ENCODE peak calls at places on chromosomes 7 and 10, in seven cellular contexts. C is K562, D is H1, K is SK-N-SH, E is HCT116, W is GM12878, J is HepG2. I is an unnamed sample.

GRCh38 chr10:112643600-112643999 is 196.6 kb downstream of the VTI1A start:
- DNase-seq in C (no peak), E (no peak), K (no peak), W (no peak), D (no peak), J (peak), I (no peak)

GRCh38 chr7:19508821-19509220 is 200.0 kb downstream of the POLR1F start:
- DNase-seq in C (no peak), W (no peak), J (no peak), D (no peak), K (no peak), E (no peak), I (no peak)

GRCh38 chr10:17375936-17376584 is 78.3 kb downstream of the ST8SIA6 start:
- DNase-seq in K (peak), E (no peak), J (peak), C (peak), W (no peak), D (peak), I (no peak)

GRCh38 chr10:132973903-132974241 is 31.5 kb upstream of the CFAP46 start:
- DNase-seq in J (no peak), E (no peak), W (no peak), C (no peak), D (no peak), K (no peak), I (no peak)

GRCh38 chr10:70513848-70514309 is 35.3 kb downstream of the PALD1 start:
- DNase-seq in D (no peak), C (no peak), W (peak), K (no peak), E (no peak), J (no peak), I (no peak)

GRCh38 chr10:132240581-132240980 is 53.8 kb downstream of the DPYSL4 start:
- DNase-seq in C (no peak), W (no peak), K (no peak), D (no peak), J (no peak), E (no peak), I (no peak)

GRCh38 chr7:127940365-127941160 is 90.7 kb downstream of the LRRC4 start:
- DNase-seq in E (no peak), W (no peak), D (no peak), J (no peak), C (no peak), K (no peak), I (no peak)

GRCh38 chr7:137642467-137642866 is 204.3 kb downstream of the DGKI start:
- DNase-seq in E (no peak), C (no peak), K (no peak), J (no peak), W (no peak), D (no peak), I (no peak)

GRCh38 chr7:45082831-45083331 is 5.9 kb downstream of the NACAD start:
- DNase-seq in W (no peak), J (no peak), K (peak), C (no peak), D (no peak), E (no peak), I (no peak)

GRCh38 chr7:98249106-98249505 is 2.9 kb downstream of the TECPR1 start:
- DNase-seq in D (no peak), W (no peak), K (peak), C (no peak), J (no peak), E (no peak), I (no peak)

GRCh38 chr7:158814637-158815036 is 14.7 kb downstream of the ESYT2 start:
- DNase-seq in J (no peak), D (no peak), K (no peak), C (no peak), W (no peak), E (no peak), I (no peak)

GRCh38 chr7:18425873-18426520 is 69.6 kb upstream of the HDAC9 start:
- DNase-seq in E (no peak), D (no peak), K (no peak), W (no peak), C (no peak), J (no peak), I (no peak)

GRCh38 chr10:30813872-30814471 is 184.4 kb upstream of the LYZL2 start:
- DNase-seq in E (no peak), C (no peak), J (no peak), W (no peak), D (no peak), K (no peak), I (no peak)

GRCh38 chr10:101441539-101442455 is 87.8 kb downstream of the BTRC start:
- DNase-seq in K (peak), C (peak), E (peak), D (no peak), J (peak), W (no peak), I (peak)

GRCh38 chr7:4479367-4480039 is 202.6 kb upstream of the FOXK1 start:
- DNase-seq in E (peak), K (peak), J (peak), C (peak), D (peak), W (no peak), I (peak)

GRCh38 chr7:79185605-79186004 is 267.9 kb downstream of the MAGI2 start:
- DNase-seq in K (no peak), W (no peak), E (no peak), C (no peak), D (no peak), J (no peak), I (no peak)

GRCh38 chr7:13742719-13743640 is 246.5 kb downstream of the ETV1 start:
- DNase-seq in K (peak), W (no peak), J (no peak), E (peak), D (no peak), C (peak), I (peak)

GRCh38 chr7:130908345-130909160 is 174.5 kb upstream of the KLF14 start:
- DNase-seq in J (no peak), E (no peak), W (no peak), K (no peak), C (no peak), D (no peak), I (peak)

GRCh38 chr7:24427048-24427447 is 143.1 kb downstream of the NPY start:
- DNase-seq in W (no peak), K (no peak), C (no peak), E (no peak), D (peak), J (no peak), I (no peak)

GRCh38 chr7:32561613-32562012 is 66.3 kb downstream of the AVL9 start:
- DNase-seq in J (no peak), K (no peak), E (no peak), W (no peak), D (no peak), C (no peak), I (no peak)

DNA sequence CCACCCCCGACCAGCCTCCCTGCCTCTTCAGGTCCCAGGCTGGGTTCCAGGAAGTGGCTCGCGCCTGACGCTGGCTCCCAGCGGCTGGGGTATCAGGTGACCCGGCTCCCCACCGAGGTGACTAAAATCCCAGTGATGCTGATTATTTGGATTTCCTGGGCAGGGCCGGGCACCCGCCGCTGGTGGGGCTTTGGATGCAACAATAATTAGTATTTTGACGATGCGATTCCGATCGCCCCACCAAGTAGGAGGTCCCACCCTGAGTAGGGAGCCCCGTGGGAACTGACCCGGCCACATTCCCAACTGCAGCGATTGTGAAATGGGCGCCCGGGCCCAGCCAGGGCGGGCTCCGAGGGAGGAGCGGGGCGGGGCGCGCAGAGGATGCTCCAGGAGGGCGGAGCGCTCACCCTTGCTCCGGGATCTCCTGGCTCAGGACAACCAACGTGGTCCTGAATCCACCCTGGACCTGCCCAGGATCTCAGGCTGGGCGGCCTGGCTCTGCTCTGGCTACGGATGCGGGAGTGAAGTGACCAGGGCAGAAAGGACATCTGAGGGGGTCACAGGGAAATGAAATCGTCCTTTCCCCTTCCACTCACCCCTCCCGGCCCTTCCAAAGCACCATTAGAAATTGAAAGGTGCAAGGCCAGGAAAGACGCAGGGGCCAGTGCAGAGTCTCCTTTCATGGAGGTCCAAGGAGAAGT is 32.6 kb downstream of the DUSP5 start:
- DNase-seq in E (peak), J (peak), D (peak), K (peak), C (no peak), W (no peak), I (no peak)
- TF ChIP-seq SIN3A in E (no peak), J (no peak), D (no peak), K (no peak), C (no peak), W (no peak), I (no peak)

DNA sequence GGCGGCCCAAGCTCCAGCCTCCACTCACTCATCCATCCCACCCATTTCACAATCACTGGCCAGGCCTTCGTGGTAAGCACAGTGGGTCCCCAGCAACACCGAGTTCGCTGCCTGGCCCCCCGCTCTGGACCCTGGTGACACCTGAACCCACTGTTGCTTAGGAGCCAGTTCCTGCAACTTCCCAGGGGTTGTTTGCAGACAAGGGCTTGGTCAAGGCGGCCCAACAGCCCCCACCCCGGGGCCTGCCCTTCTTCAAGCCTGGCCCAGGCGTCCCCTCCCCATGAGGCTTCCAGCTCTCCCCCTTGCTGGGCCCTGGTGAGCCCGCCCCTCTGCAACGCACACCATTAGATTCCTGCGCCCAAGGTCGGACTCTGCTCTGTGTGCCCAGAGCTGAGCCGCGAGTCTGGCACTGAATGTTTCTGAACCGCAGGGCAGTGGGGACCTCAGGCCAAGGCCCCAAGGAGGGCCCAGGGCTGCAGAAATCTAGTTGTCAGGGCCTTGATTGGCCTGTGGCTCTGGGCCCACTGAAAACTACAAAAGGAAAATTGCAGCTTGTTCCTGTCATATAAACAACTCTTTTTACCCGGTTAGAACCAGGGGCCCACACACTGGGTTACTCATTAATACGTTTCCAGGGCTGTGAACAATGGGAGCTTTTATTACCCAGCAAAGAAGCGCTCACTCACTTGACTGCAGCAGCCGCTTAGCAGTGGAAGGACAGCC is 2.1 kb upstream of the COX19 start:
- DNase-seq in W (peak), D (no peak), J (peak), C (no peak), K (no peak), E (no peak), I (no peak)
- TF ChIP-seq SIN3A in W (no peak), D (no peak), J (peak), C (no peak), K (no peak), E (no peak), I (no peak)

GRCh38 chr7:73718438-73718881 is 1.0 kb downstream of the STX1A start:
- DNase-seq in C (no peak), J (no peak), E (no peak), D (no peak), K (peak), W (no peak), I (no peak)

GRCh38 chr7:73717991-73718405 is 1.5 kb downstream of the STX1A start:
- DNase-seq in J (no peak), E (peak), K (no peak), W (no peak), C (peak), D (no peak), I (peak)

GRCh38 chr7:73717025-73717807 is 2.3 kb downstream of the STX1A start:
- DNase-seq in C (no peak), J (no peak), E (no peak), W (no peak), D (no peak), K (no peak), I (no peak)

GRCh38 chr7:73719806-73720169 is 319 bp upstream of the STX1A start:
- DNase-seq in E (no peak), J (no peak), D (no peak), K (no peak), C (no peak), W (no peak), I (no peak)

GRCh38 chr7:73718905-73719805 is at the start of gene STX1A:
- DNase-seq in E (no peak), D (no peak), W (no peak), K (peak), J (peak), C (peak), I (no peak)
- TF ChIP-seq SIN3A in E (no peak), D (peak), W (no peak), K (no peak), J (no peak), C (peak), I (no peak)

GRCh38 chr10:46229144-46229563 is 57.6 kb upstream of the ANTXRL start:
- DNase-seq in C (peak), E (no peak), J (peak), K (peak), W (no peak), D (no peak), I (peak)

GRCh38 chr10:46230615-46231014 is 56.2 kb upstream of the ANTXRL start:
- DNase-seq in K (no peak), C (no peak), W (no peak), D (no peak), E (no peak), J (no peak), I (no peak)

GRCh38 chr10:46232084-46232483 is 54.7 kb upstream of the ANTXRL start:
- DNase-seq in K (no peak), W (no peak), J (no peak), E (no peak), C (no peak), D (no peak), I (no peak)

GRCh38 chr10:46232666-46233065 is 54.1 kb upstream of the ANTXRL start:
- DNase-seq in J (no peak), C (no peak), D (no peak), E (no peak), W (no peak), K (no peak), I (no peak)

GRCh38 chr10:46231087-46231486 is 55.7 kb upstream of the ANTXRL start:
- DNase-seq in W (no peak), J (no peak), K (no peak), C (no peak), D (no peak), E (no peak), I (no peak)
- TF ChIP-seq SIN3A in W (no peak), J (no peak), K (no peak), C (no peak), D (no peak), E (no peak), I (no peak)

GRCh38 chr10:59711871-59712491 is 2.3 kb upstream of the SLC16A9 start:
- DNase-seq in E (no peak), C (no peak), J (no peak), K (peak), D (no peak), W (no peak), I (no peak)

GRCh38 chr10:59704644-59705043 is 5.0 kb downstream of the SLC16A9 start:
- DNase-seq in J (no peak), W (no peak), C (no peak), K (no peak), D (no peak), E (no peak), I (no peak)

GRCh38 chr10:59706851-59707797 is 2.5 kb downstream of the SLC16A9 start:
- DNase-seq in J (no peak), K (no peak), C (no peak), E (no peak), W (no peak), D (no peak), I (no peak)

GRCh38 chr10:59709472-59710125 is at the start of gene SLC16A9:
- DNase-seq in K (peak), W (peak), E (peak), J (peak), D (peak), C (peak), I (no peak)

DNA sequence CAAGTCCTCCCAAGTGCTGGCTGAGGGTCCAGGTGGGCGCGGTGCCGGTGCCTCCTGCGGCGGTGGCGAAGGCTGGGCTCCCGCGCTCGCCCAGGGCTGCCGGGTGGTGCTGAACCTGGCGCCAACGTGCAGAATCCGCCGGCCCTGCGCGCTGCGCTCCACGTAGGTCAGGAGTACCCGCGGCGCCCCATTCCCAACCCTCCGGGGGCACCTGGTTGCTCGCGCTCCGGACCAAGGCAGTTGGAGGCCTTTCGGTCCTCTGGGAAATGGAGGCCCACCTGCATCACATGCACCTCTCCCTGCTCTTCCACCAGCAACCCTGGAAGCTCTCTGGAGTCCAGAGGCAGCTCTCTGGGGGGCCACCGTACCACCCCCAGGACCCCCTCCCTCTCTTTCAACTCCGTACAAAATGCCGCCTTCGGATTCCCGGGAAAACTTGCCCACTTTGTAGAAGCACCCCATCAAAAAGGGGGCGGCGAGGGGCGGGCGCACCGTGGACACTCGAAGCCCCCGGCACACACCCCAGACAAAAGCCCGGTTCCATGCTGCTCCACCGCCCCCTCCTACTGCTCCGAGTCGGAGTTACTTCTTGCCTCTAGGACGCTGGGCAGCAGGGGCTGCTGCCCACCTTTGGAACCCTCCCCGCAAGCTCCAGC is 706 bp downstream of the SLC16A9 start:
- DNase-seq in J (no peak), K (peak), D (no peak), W (no peak), E (no peak), C (peak), I (no peak)
- TF ChIP-seq SIN3A in J (no peak), K (peak), D (no peak), W (no peak), E (no peak), C (no peak), I (no peak)

GRCh38 chr7:132656846-132657776 is 80.8 kb upstream of the PLXNA4 start:
- DNase-seq in C (peak), D (no peak), W (no peak), E (peak), K (peak), J (no peak), I (no peak)

GRCh38 chr7:132653364-132653930 is 77.2 kb upstream of the PLXNA4 start:
- DNase-seq in E (no peak), J (no peak), K (no peak), W (no peak), C (no peak), D (no peak), I (no peak)

GRCh38 chr7:132654150-132654549 is 77.9 kb upstream of the PLXNA4 start:
- DNase-seq in C (peak), J (no peak), K (no peak), W (no peak), D (no peak), E (peak), I (no peak)

GRCh38 chr7:132652507-132652906 is 76.2 kb upstream of the PLXNA4 start:
- DNase-seq in E (no peak), K (no peak), D (no peak), C (no peak), J (no peak), W (no peak), I (no peak)

GRCh38 chr7:132655071-132655761 is 78.9 kb upstream of the PLXNA4 start:
- DNase-seq in K (no peak), E (no peak), D (no peak), J (no peak), C (peak), W (no peak), I (no peak)
- TF ChIP-seq SIN3A in K (no peak), E (no peak), D (no peak), J (no peak), C (no peak), W (no peak), I (no peak)

GRCh38 chr10:125824736-125825135 is 1.4 kb downstream of the BCCIP start:
- DNase-seq in K (no peak), C (peak), D (no peak), W (no peak), J (no peak), E (no peak), I (no peak)
- TF ChIP-seq SIN3A in K (no peak), C (no peak), D (no peak), W (no peak), J (no peak), E (no peak), I (no peak)

GRCh38 chr7:156895024-156895780 is 2.2 kb upstream of the LMBR1 start:
- DNase-seq in W (no peak), E (no peak), D (no peak), J (no peak), C (no peak), K (no peak), I (no peak)

GRCh38 chr7:156889089-156889488 is 3.9 kb downstream of the LMBR1 start:
- DNase-seq in W (no peak), K (no peak), D (no peak), E (no peak), J (no peak), C (no peak), I (no peak)

GRCh38 chr7:156889746-156890145 is 3.2 kb downstream of the LMBR1 start:
- DNase-seq in C (no peak), W (no peak), J (no peak), D (no peak), E (no peak), K (no peak), I (no peak)

GRCh38 chr7:156892821-156893706 is at the start of gene LMBR1:
- DNase-seq in W (peak), C (peak), K (peak), J (peak), D (peak), E (peak), I (peak)

GRCh38 chr7:156892086-156892800 is 740 bp downstream of the LMBR1 start:
- DNase-seq in C (peak), W (no peak), E (no peak), J (peak), D (no peak), K (peak), I (no peak)
- TF ChIP-seq SIN3A in C (peak), W (no peak), E (peak), J (no peak), D (peak), K (no peak), I (no peak)

DNA sequence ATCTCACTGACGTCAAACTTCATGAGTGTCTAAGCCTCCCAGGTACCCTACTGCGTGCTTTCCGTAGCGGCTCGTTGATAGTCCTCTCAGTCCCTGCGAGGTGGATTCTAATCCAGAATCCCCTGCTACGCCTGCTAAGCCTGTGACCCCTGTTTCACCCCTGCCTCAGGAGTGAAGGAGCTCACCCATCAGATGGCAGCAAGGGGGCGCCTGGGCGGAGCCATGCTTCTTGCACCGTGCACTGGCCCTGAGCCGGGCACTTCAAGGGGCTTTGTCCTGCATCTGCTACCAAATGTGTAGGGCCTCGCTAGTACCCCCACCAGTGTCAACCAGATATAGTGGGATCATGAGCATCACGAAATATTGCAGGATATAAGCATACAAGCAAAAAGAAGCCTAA is 918 bp upstream of the STRA8 start:
- DNase-seq in J (no peak), W (no peak), E (peak), C (peak), D (no peak), K (peak), I (no peak)
- TF ChIP-seq SIN3A in J (no peak), W (no peak), E (no peak), C (no peak), D (no peak), K (no peak), I (no peak)

GRCh38 chr10:4034907-4035581 is 250.0 kb upstream of the KLF6 start:
- DNase-seq in J (no peak), E (no peak), C (no peak), K (no peak), D (no peak), W (no peak), I (no peak)
- TF ChIP-seq SIN3A in J (no peak), E (no peak), C (no peak), K (no peak), D (no peak), W (no peak), I (no peak)

I was measured in Panc1.